ENCODE peak calls at places on chromosome 13, in five cellular contexts. One of them, this sample, is unnamed.
A peak's percentile ranks its signal among the peaks of the same experiment; 100 is the strongest.

GRCh38 chr13:48891586-48891985 is 84.1 kb upstream of the FNDC3A start:
- DNase-seq in mesenchymal stem cell: peak; percentile 82
- DNase-seq in H1: no peak
- DNase-seq in neuronal stem cell: no peak
- DNase-seq in IMR-90: peak; percentile 72
- DNase-seq in this sample: no peak

GRCh38 chr13:80199067-80199466 is 141.9 kb downstream of the SPRY2 start:
- DNase-seq in mesenchymal stem cell: no peak
- DNase-seq in H1: no peak
- DNase-seq in neuronal stem cell: no peak
- DNase-seq in IMR-90: no peak
- DNase-seq in this sample: no peak

GRCh38 chr13:98508280-98509074 is 68.4 kb downstream of the STK24 start:
- DNase-seq in mesenchymal stem cell: peak; percentile 80
- DNase-seq in H1: no peak
- DNase-seq in neuronal stem cell: no peak
- DNase-seq in IMR-90: peak; percentile 79
- DNase-seq in this sample: peak; percentile 94

GRCh38 chr13:104847863-104848262 is 1687.6 kb downstream of the EFNB2 start:
- DNase-seq in mesenchymal stem cell: no peak
- DNase-seq in H1: no peak
- DNase-seq in neuronal stem cell: no peak
- DNase-seq in IMR-90: no peak
- DNase-seq in this sample: no peak

GRCh38 chr13:75838366-75839017 is 202.4 kb downstream of the LMO7 start:
- DNase-seq in mesenchymal stem cell: no peak
- DNase-seq in H1: no peak
- DNase-seq in neuronal stem cell: no peak
- DNase-seq in IMR-90: no peak
- DNase-seq in this sample: no peak

GRCh38 chr13:73059460-73060250 is 850 bp downstream of the KLF5 start:
- DNase-seq in mesenchymal stem cell: peak; percentile 38
- DNase-seq in H1: no peak
- DNase-seq in neuronal stem cell: peak; percentile 48
- DNase-seq in IMR-90: peak; percentile 10
- DNase-seq in this sample: peak; percentile 81

GRCh38 chr13:23609414-23610186 is 39.4 kb downstream of the TNFRSF19 start:
- DNase-seq in mesenchymal stem cell: peak; percentile 22
- DNase-seq in H1: no peak
- DNase-seq in neuronal stem cell: no peak
- DNase-seq in IMR-90: peak; percentile 77
- DNase-seq in this sample: no peak

GRCh38 chr13:98570929-98571372 is 6.0 kb downstream of the STK24 start:
- DNase-seq in mesenchymal stem cell: peak; percentile 79
- DNase-seq in H1: no peak
- DNase-seq in neuronal stem cell: no peak
- DNase-seq in IMR-90: no peak
- DNase-seq in this sample: no peak

GRCh38 chr13:26061947-26062346 is 10.1 kb upstream of the SHISA2 start:
- DNase-seq in mesenchymal stem cell: peak; percentile 92
- DNase-seq in H1: no peak
- DNase-seq in neuronal stem cell: no peak
- DNase-seq in IMR-90: peak; percentile 61
- DNase-seq in this sample: no peak

GRCh38 chr13:46182491-46182877 is 507 bp upstream of the LCP1 start:
- DNase-seq in mesenchymal stem cell: no peak
- DNase-seq in H1: no peak
- DNase-seq in neuronal stem cell: no peak
- DNase-seq in IMR-90: no peak
- DNase-seq in this sample: no peak

GRCh38 chr13:57739089-57739488 is 107.5 kb downstream of the PCDH17 start:
- DNase-seq in mesenchymal stem cell: no peak
- DNase-seq in H1: no peak
- DNase-seq in neuronal stem cell: no peak
- DNase-seq in IMR-90: no peak
- DNase-seq in this sample: peak; percentile 4

GRCh38 chr13:66835040-66835628 is 395.0 kb downstream of the PCDH9 start:
- DNase-seq in mesenchymal stem cell: peak; percentile 81
- DNase-seq in H1: no peak
- DNase-seq in neuronal stem cell: no peak
- DNase-seq in IMR-90: peak; percentile 18
- DNase-seq in this sample: peak; percentile 5

GRCh38 chr13:33213024-33213795 is 72.3 kb downstream of the STARD13 start:
- DNase-seq in mesenchymal stem cell: no peak
- DNase-seq in H1: no peak
- DNase-seq in neuronal stem cell: no peak
- DNase-seq in IMR-90: no peak
- DNase-seq in this sample: peak; percentile 45

GRCh38 chr13:33217256-33217655 is 68.3 kb downstream of the STARD13 start:
- DNase-seq in mesenchymal stem cell: no peak
- DNase-seq in H1: no peak
- DNase-seq in neuronal stem cell: no peak
- DNase-seq in IMR-90: no peak
- DNase-seq in this sample: no peak

GRCh38 chr13:33218020-33218419 is 67.5 kb downstream of the STARD13 start:
- DNase-seq in mesenchymal stem cell: peak; percentile 52
- DNase-seq in H1: no peak
- DNase-seq in neuronal stem cell: no peak
- DNase-seq in IMR-90: peak; percentile 71
- DNase-seq in this sample: peak; percentile 94

GRCh38 chr13:33212396-33212795 is 73.2 kb downstream of the STARD13 start:
- DNase-seq in mesenchymal stem cell: no peak
- DNase-seq in H1: no peak
- DNase-seq in neuronal stem cell: no peak
- DNase-seq in IMR-90: no peak
- DNase-seq in this sample: no peak

GRCh38 chr13:33213797-33214196 is 71.8 kb downstream of the STARD13 start:
- DNase-seq in mesenchymal stem cell: no peak
- DNase-seq in H1: no peak
- DNase-seq in neuronal stem cell: no peak
- DNase-seq in IMR-90: peak; percentile 65
- DNase-seq in this sample: no peak
- H3K4me3 ChIP-seq in mesenchymal stem cell: no peak overlapping the region
- H3K4me3 ChIP-seq in H1: no peak overlapping the region
- H3K4me3 ChIP-seq in neuronal stem cell: no peak overlapping the region
- H3K4me3 ChIP-seq in IMR-90: peak overlapping the region; percentile 3
- H3K4me3 ChIP-seq in this sample: no peak overlapping the region

DNA sequence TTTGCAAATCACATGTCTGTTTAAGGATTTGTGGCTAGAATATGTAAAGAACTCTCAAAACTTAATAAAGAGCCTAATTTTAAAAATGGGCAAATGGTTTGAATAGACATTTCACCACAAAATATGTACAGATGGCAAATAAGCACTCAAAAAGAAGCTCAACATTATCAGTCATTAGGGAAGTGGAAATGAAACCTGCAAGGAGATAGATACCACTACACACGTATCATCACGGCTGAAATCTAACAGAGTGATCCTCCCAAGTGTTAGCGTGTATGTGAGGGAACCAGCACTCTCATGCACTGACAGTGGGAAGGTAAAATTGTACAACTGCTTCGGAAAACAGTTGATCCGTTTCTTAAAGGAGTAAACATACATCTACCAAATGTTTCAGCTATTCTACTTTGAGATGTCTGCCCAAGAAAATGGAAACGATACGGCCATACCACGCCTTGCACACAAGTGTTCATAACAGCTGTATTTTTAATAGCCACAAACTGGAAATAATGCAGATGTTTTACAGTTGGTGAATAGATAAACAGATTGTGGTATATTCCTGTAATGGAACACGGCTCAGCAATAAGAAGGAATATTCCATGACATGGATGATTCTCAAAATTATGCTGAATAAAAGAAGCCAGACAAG is 14.5 kb downstream of the ARHGEF7 start:
- DNase-seq in mesenchymal stem cell: no peak
- DNase-seq in H1: no peak
- DNase-seq in neuronal stem cell: no peak
- DNase-seq in IMR-90: no peak
- DNase-seq in this sample: no peak
- H3K23ac ChIP-seq in mesenchymal stem cell: no peak overlapping the region
- H3K23ac ChIP-seq in H1: no peak overlapping the region
- H3K23ac ChIP-seq in neuronal stem cell: no peak overlapping the region
- H3K23ac ChIP-seq in IMR-90: no peak overlapping the region
- H3K23ac ChIP-seq in this sample: no peak overlapping the region

DNA sequence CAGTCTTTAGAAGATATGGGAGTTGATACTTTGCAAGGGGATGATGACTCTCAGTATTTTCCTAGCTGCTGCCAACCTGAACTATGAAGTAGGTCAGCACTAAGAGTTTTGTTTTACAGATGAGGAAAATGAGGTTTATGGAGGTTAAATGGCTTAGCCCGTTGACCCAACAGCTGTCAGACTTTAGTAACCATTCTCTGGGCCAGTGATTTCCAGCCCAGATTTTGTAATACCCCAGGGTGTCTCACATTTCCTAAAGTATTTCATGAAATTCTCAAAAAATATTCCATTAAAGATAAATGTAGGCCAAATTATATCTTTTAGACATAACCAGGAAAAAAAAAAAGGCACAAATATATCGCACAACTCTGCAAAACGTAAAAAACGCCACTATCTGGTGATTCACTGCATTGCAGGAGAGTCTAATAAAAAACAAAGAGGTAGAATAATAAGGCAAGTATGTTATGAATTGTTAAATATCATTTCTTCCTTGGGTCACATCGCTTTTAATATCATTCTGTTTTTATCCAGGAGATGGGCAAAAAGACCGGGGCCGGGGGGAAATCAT is 112.5 kb downstream of the DACH1 start:
- DNase-seq in mesenchymal stem cell: no peak
- DNase-seq in H1: no peak
- DNase-seq in neuronal stem cell: no peak
- DNase-seq in IMR-90: no peak
- DNase-seq in this sample: no peak
- H3K4me1 ChIP-seq in mesenchymal stem cell: no peaks in the 10 kb centered on the region
- H3K4me1 ChIP-seq in H1: peaks cover 3% of the 10 kb centered on the region
- H3K4me1 ChIP-seq in neuronal stem cell: peaks cover 30% of the 10 kb centered on the region
- H3K4me1 ChIP-seq in IMR-90: no peaks in the 10 kb centered on the region
- H3K4me1 ChIP-seq in this sample: no peaks in the 10 kb centered on the region

GRCh38 chr13:30870916-30871712 is 35.0 kb upstream of the MEDAG start:
- DNase-seq in mesenchymal stem cell: no peak
- DNase-seq in H1: no peak
- DNase-seq in neuronal stem cell: no peak
- DNase-seq in IMR-90: no peak
- DNase-seq in this sample: no peak
- H3K4me3 ChIP-seq in mesenchymal stem cell: no peak overlapping the region
- H3K4me3 ChIP-seq in H1: no peak overlapping the region
- H3K4me3 ChIP-seq in neuronal stem cell: no peak overlapping the region
- H3K4me3 ChIP-seq in IMR-90: no peak overlapping the region
- H3K4me3 ChIP-seq in this sample: no peak overlapping the region

This sample was measured in mesendoderm.